ENCODE peak calls at places on chromosomes 11 and 22, in seven cellular contexts. N is fibroblast of lung; U is naive thymus-derived CD4-positive, alpha-beta T cell; I is pancreas; V is A549; X is kidney; O is thoracic aorta. Y is an unnamed sample.

GRCh38 chr11:64499261-64500004 is 91.6 kb upstream of the SLC22A12 start:
- DNase-seq in O (no peak), V (no peak), X (no peak), I (no peak), N (no peak), U (no peak), Y (peak; percentile 2)

GRCh38 chr11:78656984-78657383 is 82.3 kb upstream of the NARS2 start:
- DNase-seq in U (no peak), O (no peak), V (no peak), X (no peak), N (no peak), I (no peak), Y (no peak)

GRCh38 chr22:35914665-35915476 is 113.8 kb downstream of the RBFOX2 start:
- DNase-seq in O (peak; percentile 33), X (no peak), V (peak; percentile 83), U (peak; percentile 11), I (peak; percentile 75), N (peak; percentile 90), Y (peak; percentile 93)

GRCh38 chr11:19867064-19867463 is 154.4 kb downstream of the NAV2 start:
- DNase-seq in X (no peak), O (no peak), N (no peak), I (no peak), V (no peak), U (no peak), Y (no peak)

GRCh38 chr11:57568330-57568766 is 876 bp upstream of the UBE2L6 start:
- DNase-seq in X (no peak), N (peak; percentile 51), V (no peak), U (peak; percentile 93), I (peak; percentile 80), O (no peak), Y (no peak)

GRCh38 chr11:70466154-70466553 is 67.8 kb downstream of the CTTN start:
- DNase-seq in V (peak; percentile 27), O (no peak), U (no peak), I (no peak), N (peak; percentile 27), X (peak; percentile 44), Y (no peak)

GRCh38 chr11:59616396-59616982 is 915 bp upstream of the OSBP start:
- DNase-seq in X (peak; percentile 99), V (no peak), N (no peak), U (no peak), I (no peak), O (no peak), Y (no peak)

GRCh38 chr22:17980013-17980510 is 44.3 kb downstream of the MICAL3 start:
- DNase-seq in I (no peak), N (no peak), V (no peak), U (no peak), O (no peak), X (no peak), Y (no peak)

GRCh38 chr11:774873-775592 is 2.3 kb downstream of the GATD1 start:
- DNase-seq in O (no peak), N (peak; percentile 61), U (no peak), I (peak; percentile 17), X (peak; percentile 71), V (no peak), Y (no peak)

GRCh38 chr22:19783531-19784395 is 23.2 kb downstream of the TBX1 start:
- DNase-seq in O (no peak), N (no peak), V (no peak), U (no peak), I (no peak), X (peak; percentile 48), Y (no peak)

DNA sequence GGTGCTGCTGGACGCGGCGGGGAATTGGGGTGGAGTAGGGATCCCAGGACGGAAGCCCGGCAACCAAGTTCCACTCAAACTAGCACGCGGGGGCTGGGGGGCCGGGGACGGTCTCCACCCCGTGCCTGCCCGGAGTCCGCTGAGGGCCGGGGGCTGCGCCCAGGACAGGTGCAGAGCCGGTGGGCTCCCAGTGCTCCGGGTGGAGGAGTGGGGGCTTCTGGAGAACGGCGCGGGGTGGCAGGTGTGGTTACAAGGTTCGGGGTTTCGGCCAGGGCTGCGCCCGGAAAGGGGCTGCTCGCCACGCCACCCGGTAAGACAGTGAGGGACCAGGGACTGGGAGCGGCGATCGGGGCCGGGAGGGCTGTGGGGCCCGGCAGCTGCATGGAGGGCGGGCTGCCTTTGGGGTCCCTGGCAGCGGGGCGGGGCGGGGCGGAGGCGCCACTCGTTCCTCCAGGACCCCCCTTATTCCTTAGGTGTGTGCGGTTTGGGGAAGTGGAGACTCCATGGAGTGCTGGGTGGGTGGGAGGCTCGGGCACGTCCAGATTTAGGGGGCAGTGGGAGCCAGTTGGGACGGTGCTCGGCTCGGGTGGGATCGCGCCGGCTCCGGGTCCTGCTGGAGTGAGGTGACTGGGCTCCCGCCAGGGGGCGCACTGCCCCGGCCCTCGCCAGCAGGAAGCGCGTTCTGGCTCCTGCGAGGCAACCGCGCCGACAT is 767 bp downstream of the TSPAN18 start:
- DNase-seq in I (peak; percentile 75), O (peak; percentile 30), V (peak; percentile 80), X (peak; percentile 92), U (peak; percentile 87), N (peak; percentile 71), Y (peak; percentile 63)
- H3K27ac ChIP-seq in I (no peak overlapping the region), O (no peak overlapping the region), V (peak overlapping the region; percentile 86), X (peak overlapping the region; percentile 3), U (peak overlapping the region; percentile 71), N (no peak overlapping the region), Y (peak overlapping the region; percentile 32)

GRCh38 chr11:48017105-48017874 is 36.9 kb downstream of the PTPRJ start:
- DNase-seq in X (no peak), V (no peak), U (peak; percentile 49), I (no peak), N (no peak), O (no peak), Y (no peak)

GRCh38 chr11:48019230-48019584 is 38.8 kb downstream of the PTPRJ start:
- DNase-seq in O (no peak), I (no peak), X (no peak), V (no peak), U (no peak), N (peak; percentile 30), Y (no peak)

GRCh38 chr11:48018561-48019229 is 38.3 kb downstream of the PTPRJ start:
- DNase-seq in N (peak; percentile 35), X (no peak), U (no peak), O (no peak), I (no peak), V (no peak), Y (no peak)

GRCh38 chr11:48020092-48020755 is 39.9 kb downstream of the PTPRJ start:
- DNase-seq in V (no peak), N (no peak), O (no peak), U (no peak), I (no peak), X (no peak), Y (no peak)

DNA sequence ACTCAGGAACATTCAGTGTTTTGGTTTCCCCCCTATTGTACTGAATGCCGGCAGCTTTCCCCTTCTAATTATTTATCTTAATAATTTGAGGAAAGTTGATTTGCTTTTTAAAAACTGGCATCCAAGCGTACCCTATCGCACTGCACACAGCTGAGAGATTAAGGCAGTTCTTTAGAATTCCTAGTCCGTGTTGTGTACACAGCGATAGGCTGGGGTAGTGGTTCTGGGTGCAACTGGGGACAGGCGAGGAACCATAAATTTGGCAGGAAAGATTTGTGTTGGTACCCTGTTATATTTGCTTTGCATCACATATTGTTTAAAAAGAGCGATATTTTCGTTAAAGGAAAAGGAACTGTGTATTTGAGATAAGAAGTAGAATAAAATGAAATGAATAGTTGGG is 39.2 kb downstream of the PTPRJ start:
- DNase-seq in N (no peak), U (no peak), X (no peak), V (no peak), O (no peak), I (no peak), Y (no peak)
- H3K4me1 ChIP-seq in N (peaks cover 2% of the 10 kb centered on the region), U (peaks cover 62% of the 10 kb centered on the region), X (peaks cover 18% of the 10 kb centered on the region), V (peaks cover 76% of the 10 kb centered on the region), O (peaks cover 30% of the 10 kb centered on the region), I (peaks cover 6% of the 10 kb centered on the region), Y (peaks cover 1% of the 10 kb centered on the region)

GRCh38 chr11:2808850-2809847 is 76.4 kb downstream of the CDKN1C start:
- DNase-seq in N (no peak), I (no peak), U (no peak), V (no peak), X (no peak), O (no peak), Y (no peak)
- H3K4me3 ChIP-seq in N (no peak overlapping the region), I (no peak overlapping the region), U (no peak overlapping the region), V (no peak overlapping the region), X (no peak overlapping the region), O (no peak overlapping the region), Y (no peak overlapping the region)

DNA sequence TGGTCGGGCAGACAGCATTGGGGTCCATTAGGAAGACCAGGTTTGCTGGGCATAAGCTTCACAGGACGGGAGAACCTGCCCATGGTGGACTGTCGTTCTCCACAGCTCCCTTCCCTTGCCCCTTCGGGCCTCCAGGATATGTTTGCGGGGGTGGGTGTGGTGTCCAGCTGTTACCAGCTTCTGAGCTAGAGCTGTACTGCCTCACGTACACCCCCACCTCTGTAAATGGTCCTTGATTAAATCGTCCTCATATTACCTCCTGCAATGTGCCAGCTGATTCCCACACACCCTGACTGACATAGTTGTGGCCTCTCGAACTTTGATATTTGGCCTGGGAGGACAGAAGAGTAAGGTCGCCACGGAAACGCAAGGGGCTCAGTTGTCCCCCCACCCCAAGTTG is 16.2 kb upstream of the BCR start:
- DNase-seq in U (no peak), V (no peak), I (no peak), N (no peak), X (no peak), O (no peak), Y (no peak)
- H3K27ac ChIP-seq in U (no peak overlapping the region), V (no peak overlapping the region), I (no peak overlapping the region), N (no peak overlapping the region), X (no peak overlapping the region), O (no peak overlapping the region), Y (no peak overlapping the region)

GRCh38 chr11:120217526-120217925 is 6.7 kb downstream of the OAF start:
- DNase-seq in I (no peak), V (no peak), N (no peak), O (no peak), U (no peak), X (no peak), Y (no peak)
- H3K4me1 ChIP-seq in I (peaks cover 54% of the 10 kb centered on the region), V (no peaks in the 10 kb centered on the region), N (peaks cover 24% of the 10 kb centered on the region), O (peaks cover 22% of the 10 kb centered on the region), U (no peaks in the 10 kb centered on the region), X (peaks cover 42% of the 10 kb centered on the region), Y (peaks cover 7% of the 10 kb centered on the region)